ENCODE peak calls at places on chromosomes 16 and 17, in six cellular contexts. One of them, this sample, is unnamed.

GRCh38 chr16:67926181-67926742 is 5.4 kb downstream of the CTRL start:
- DNase-seq in EL: no peak
- DNase-seq in heart right ventricle: no peak
- DNase-seq in NCI-H1436: peak; percentile 85
- DNase-seq in midbrain: peak; percentile 27
- DNase-seq in omental fat pad: no peak
- DNase-seq in this sample: peak; percentile 68

GRCh38 chr16:72908362-72908838 is 139.5 kb downstream of the ZFHX3 start:
- DNase-seq in NCI-H1436: no peak
- DNase-seq in heart right ventricle: no peak
- DNase-seq in EL: no peak
- DNase-seq in midbrain: no peak
- DNase-seq in omental fat pad: no peak
- DNase-seq in this sample: no peak

GRCh38 chr17:1473170-1473569 is 17.1 kb upstream of the CRK start:
- DNase-seq in heart right ventricle: no peak
- DNase-seq in omental fat pad: no peak
- DNase-seq in EL: no peak
- DNase-seq in NCI-H1436: no peak
- DNase-seq in midbrain: no peak
- DNase-seq in this sample: no peak

GRCh38 chr16:51327001-51327400 is 175.9 kb upstream of the SALL1 start:
- DNase-seq in midbrain: no peak
- DNase-seq in NCI-H1436: no peak
- DNase-seq in EL: peak; percentile 7
- DNase-seq in heart right ventricle: no peak
- DNase-seq in omental fat pad: no peak
- DNase-seq in this sample: no peak

GRCh38 chr17:7897773-7898172 is 9.2 kb downstream of the CHD3 start:
- DNase-seq in heart right ventricle: no peak
- DNase-seq in EL: peak; percentile 46
- DNase-seq in midbrain: peak; percentile 42
- DNase-seq in omental fat pad: no peak
- DNase-seq in NCI-H1436: no peak
- DNase-seq in this sample: no peak

GRCh38 chr16:64225696-64226095 is 896.2 kb downstream of the CDH11 start:
- DNase-seq in midbrain: no peak
- DNase-seq in EL: no peak
- DNase-seq in omental fat pad: no peak
- DNase-seq in NCI-H1436: no peak
- DNase-seq in heart right ventricle: no peak
- DNase-seq in this sample: no peak

GRCh38 chr16:66650707-66651473 is 45.7 kb downstream of the CMTM4 start:
- DNase-seq in heart right ventricle: peak; percentile 85
- DNase-seq in EL: peak; percentile 78
- DNase-seq in midbrain: peak; percentile 92
- DNase-seq in omental fat pad: peak; percentile 60
- DNase-seq in NCI-H1436: peak; percentile 62
- DNase-seq in this sample: peak; percentile 84

GRCh38 chr17:61476476-61477203 is 24.4 kb downstream of the TBX4 start:
- DNase-seq in NCI-H1436: no peak
- DNase-seq in EL: no peak
- DNase-seq in midbrain: no peak
- DNase-seq in heart right ventricle: no peak
- DNase-seq in omental fat pad: no peak
- DNase-seq in this sample: no peak